ENCODE peak calls at places on chromosomes 1 and 21, in six cellular contexts. L is heart right ventricle, E is sigmoid colon, W is testis, S is IMR-90, R is aorta. J is an unnamed sample. For H3K9me3, the result is how much of the 10 kb centered on the place peaks cover.

GRCh38 chr1:58893257-58893869 is 109.5 kb upstream of the JUN start:
- DNase-seq in L (peak), E (no peak), W (no peak), S (no peak), R (no peak), J (no peak)

GRCh38 chr1:241998950-241999495 is at the start of gene MAP1LC3C:
- DNase-seq in L (no peak), E (no peak), W (no peak), S (no peak), R (no peak), J (no peak)

GRCh38 chr21:46564391-46564790 is 40.5 kb downstream of the S100B start:
- DNase-seq in L (no peak), E (no peak), W (no peak), S (no peak), R (no peak), J (no peak)

GRCh38 chr1:185917646-185918045 is 183.5 kb downstream of the HMCN1 start:
- DNase-seq in L (peak), E (no peak), W (no peak), S (peak), R (no peak), J (no peak)

GRCh38 chr1:180953291-180953747 is 40.6 kb downstream of the KIAA1614 start:
- DNase-seq in L (no peak), E (peak), W (no peak), S (no peak), R (peak), J (no peak)

GRCh38 chr1:83508485-83509151 is 490.3 kb downstream of the TTLL7 start:
- DNase-seq in L (peak), E (no peak), W (peak), S (peak), R (no peak), J (no peak)

GRCh38 chr1:43299101-43299500 is 1.7 kb upstream of the TIE1 start:
- DNase-seq in L (no peak), E (no peak), W (no peak), S (no peak), R (no peak), J (no peak)

GRCh38 chr1:17156108-17156507 is 36.9 kb upstream of the PADI2 start:
- DNase-seq in L (no peak), E (no peak), W (peak), S (peak), R (no peak), J (no peak)

GRCh38 chr1:118304722-118305344 is 119.8 kb upstream of the SPAG17 start:
- DNase-seq in L (no peak), E (no peak), W (no peak), S (no peak), R (no peak), J (peak)

GRCh38 chr1:62415687-62416086 is 21.2 kb upstream of the USP1 start:
- DNase-seq in L (no peak), E (no peak), W (no peak), S (no peak), R (no peak), J (no peak)

GRCh38 chr1:71232166-71232763 is 151.4 kb upstream of the ZRANB2 start:
- DNase-seq in L (no peak), E (no peak), W (peak), S (no peak), R (no peak), J (no peak)

GRCh38 chr1:156895927-156896326 is 2.4 kb downstream of the PEAR1 start:
- DNase-seq in L (no peak), E (no peak), W (no peak), S (no peak), R (no peak), J (no peak)

GRCh38 chr1:156895408-156895874 is 1.9 kb downstream of the PEAR1 start:
- DNase-seq in L (no peak), E (no peak), W (no peak), S (peak), R (no peak), J (peak)

GRCh38 chr1:156897078-156897825 is 3.7 kb downstream of the PEAR1 start:
- DNase-seq in L (no peak), E (no peak), W (no peak), S (peak), R (no peak), J (peak)

GRCh38 chr1:156898151-156898550 is 4.6 kb downstream of the PEAR1 start:
- DNase-seq in L (peak), E (peak), W (no peak), S (peak), R (no peak), J (peak)

DNA sequence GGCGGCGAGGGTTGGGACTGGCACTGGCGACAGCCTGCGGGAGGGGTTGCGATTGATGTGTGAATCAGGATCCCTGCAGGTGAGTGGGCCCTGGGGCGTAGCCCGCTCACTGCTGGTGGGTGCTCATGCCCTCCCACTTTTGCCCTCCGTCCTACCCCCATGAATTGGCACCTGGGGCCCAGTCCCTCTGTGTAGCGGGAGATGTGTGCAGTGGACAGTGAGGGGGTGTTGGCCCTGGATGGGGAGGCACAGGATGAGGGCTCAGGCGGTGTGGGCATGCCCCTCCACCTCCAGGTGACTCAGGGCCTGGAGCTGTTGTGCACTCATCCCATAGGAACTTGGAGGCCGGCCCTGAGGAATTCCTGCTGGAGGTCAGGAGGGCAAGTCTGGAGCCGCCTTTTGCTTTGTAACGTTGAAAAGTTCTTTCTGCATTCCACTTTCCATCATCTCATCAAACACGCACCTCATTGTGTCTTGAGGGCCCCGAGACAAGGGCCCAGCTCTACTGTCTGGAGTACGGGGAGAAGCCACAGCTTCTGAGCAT is 3.0 kb downstream of the PEAR1 start:
- DNase-seq in L (no peak), E (no peak), W (no peak), S (peak), R (no peak), J (no peak)
- H3K4me3 ChIP-seq in L (no peak), E (no peak), W (no peak), S (no peak), R (no peak), J (no peak)

DNA sequence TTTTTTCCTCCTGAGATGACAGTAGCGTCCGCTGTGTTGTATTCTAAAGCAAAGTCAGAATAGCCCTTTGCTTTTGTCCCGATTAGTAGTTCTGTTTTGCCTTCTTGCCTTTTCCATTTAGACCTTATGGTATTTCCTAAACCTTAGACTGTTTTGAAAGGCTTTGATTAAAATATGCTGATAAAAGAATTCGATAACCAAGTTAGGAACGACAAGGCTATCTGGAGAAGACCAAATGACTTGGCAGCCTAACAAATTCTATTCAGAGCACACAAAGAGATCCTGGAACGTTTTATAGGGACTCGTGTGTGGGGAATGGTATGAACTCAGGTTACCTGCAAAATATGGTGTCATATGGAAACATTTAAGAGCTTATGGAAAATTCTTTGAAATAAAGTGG is 42.9 kb downstream of the NFIA start:
- DNase-seq in L (no peak), E (no peak), W (no peak), S (no peak), R (no peak), J (no peak)
- H3K9me3 ChIP-seq in L (under half), E (under half), W (under half), S (under half), R (under half), J (under half)

GRCh38 chr1:196659471-196659870 is 7.6 kb downstream of the CFH start:
- DNase-seq in L (no peak), E (no peak), W (no peak), S (no peak), R (no peak), J (no peak)

GRCh38 chr1:196661345-196661744 is 9.5 kb downstream of the CFH start:
- DNase-seq in L (no peak), E (no peak), W (no peak), S (no peak), R (no peak), J (no peak)

GRCh38 chr1:196660272-196660671 is 8.4 kb downstream of the CFH start:
- DNase-seq in L (no peak), E (no peak), W (no peak), S (no peak), R (no peak), J (no peak)

GRCh38 chr1:196655494-196655893 is 3.7 kb downstream of the CFH start:
- DNase-seq in L (no peak), E (no peak), W (no peak), S (no peak), R (no peak), J (no peak)

GRCh38 chr1:196660912-196661311 is 9.1 kb downstream of the CFH start:
- DNase-seq in L (no peak), E (no peak), W (peak), S (peak), R (no peak), J (peak)
- H3K4me3 ChIP-seq in L (no peak), E (peak), W (no peak), S (no peak), R (no peak), J (no peak)

DNA sequence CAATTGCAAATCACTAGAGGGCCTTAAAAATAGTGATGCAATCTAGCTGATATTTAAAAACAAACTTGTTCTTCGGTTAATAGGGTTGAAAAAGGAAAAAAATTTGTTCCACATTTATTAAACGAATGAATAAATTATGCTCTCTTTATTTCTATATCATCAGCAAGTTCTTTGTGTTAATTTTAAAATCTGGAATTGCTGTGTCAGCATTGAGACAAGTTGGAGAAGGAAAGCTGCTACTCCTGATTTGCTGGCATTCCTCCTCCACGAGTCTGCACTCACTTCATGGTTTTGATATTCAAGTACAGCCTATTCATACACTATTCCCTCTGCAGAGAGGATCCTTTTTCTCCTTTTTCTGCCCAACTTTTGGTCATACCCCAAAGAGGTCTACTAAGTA is 117.6 kb downstream of the MRPL39 start:
- DNase-seq in L (no peak), E (no peak), W (no peak), S (peak), R (no peak), J (no peak)
- H3K9me3 ChIP-seq in L (under half), E (under half), W (under half), S (under half), R (under half), J (under half)

GRCh38 chr1:53145619-53145941 is 3.1 kb upstream of the SLC1A7 start:
- DNase-seq in L (no peak), E (no peak), W (no peak), S (no peak), R (no peak), J (no peak)
- H3K4me3 ChIP-seq in L (no peak), E (no peak), W (no peak), S (no peak), R (no peak), J (no peak)